ENCODE peak calls at places on chromosomes 1 and 21, in ten cellular contexts. Y, M, T, E, B, D, F, Q, S and N are unnamed samples. For H3K27me3, the result is how much of the 10 kb centered on the place peaks cover.

GRCh38 chr1:119116725-119117124 is 23.7 kb downstream of the WARS2 start:
- DNase-seq in B (peak), Y (no peak), E (no peak), M (no peak), T (peak), D (no peak), S (no peak), Q (no peak), F (peak), N (no peak)

GRCh38 chr1:91583326-91583755 is 82.7 kb downstream of the CDC7 start:
- DNase-seq in F (no peak), Q (peak), D (no peak), E (peak), S (no peak), Y (peak), B (no peak), T (peak), M (no peak), N (no peak)

GRCh38 chr1:35557118-35557610 is at the start of gene KIAA0319L:
- DNase-seq in B (peak), Y (no peak), M (peak), Q (no peak), D (peak), E (no peak), T (peak), S (peak), F (no peak), N (no peak)

GRCh38 chr1:97632075-97632474 is 288.8 kb downstream of the DPYD start:
- DNase-seq in Y (peak), Q (peak), M (no peak), D (no peak), T (peak), B (no peak), E (peak), S (no peak), F (peak), N (peak)

GRCh38 chr1:7586031-7586941 is 184.8 kb upstream of the VAMP3 start:
- DNase-seq in Y (no peak), E (no peak), F (no peak), M (no peak), D (no peak), S (no peak), T (no peak), B (no peak), Q (no peak), N (peak)

GRCh38 chr1:6485937-6486250 is 5.6 kb downstream of the PLEKHG5 start:
- DNase-seq in S (no peak), M (no peak), Q (no peak), Y (no peak), B (no peak), D (no peak), T (no peak), E (no peak), F (peak), N (no peak)

GRCh38 chr1:143497374-143497747 is 474.4 kb downstream of the FAM72C start:
- DNase-seq in S (no peak), Y (no peak), E (no peak), Q (no peak), B (no peak), T (no peak), M (no peak), D (peak), F (no peak), N (no peak)

GRCh38 chr1:208223136-208223535 is 21.0 kb downstream of the PLXNA2 start:
- DNase-seq in B (no peak), M (no peak), F (peak), D (no peak), T (peak), Y (no peak), Q (peak), E (no peak), S (no peak), N (no peak)

GRCh38 chr1:162371611-162372010 is 5.0 kb downstream of the SPATA46 start:
- DNase-seq in B (no peak), T (peak), E (peak), D (no peak), Q (peak), Y (no peak), F (no peak), S (no peak), M (no peak), N (no peak)

GRCh38 chr1:102085896-102086295 is 89.2 kb upstream of the OLFM3 start:
- DNase-seq in T (no peak), D (no peak), B (no peak), S (no peak), M (no peak), Q (no peak), Y (no peak), F (no peak), E (peak), N (no peak)

GRCh38 chr1:162390396-162391185 is 9.1 kb downstream of the C1orf226 start:
- DNase-seq in S (peak), Q (no peak), M (no peak), E (no peak), Y (no peak), D (no peak), T (no peak), B (no peak), F (no peak), N (no peak)

GRCh38 chr1:230463326-230463725 is 37.2 kb upstream of the PGBD5 start:
- DNase-seq in S (no peak), E (peak), B (no peak), Q (no peak), T (no peak), F (no peak), Y (no peak), M (no peak), D (no peak), N (no peak)

GRCh38 chr1:214549604-214550338 is 1.6 kb downstream of the PTPN14 start:
- DNase-seq in E (no peak), Q (peak), B (no peak), S (no peak), Y (no peak), M (no peak), D (no peak), F (peak), T (peak), N (no peak)

GRCh38 chr1:243281672-243282071 is 25.8 kb downstream of the SDCCAG8 start:
- DNase-seq in Q (no peak), Y (no peak), D (no peak), E (no peak), T (no peak), M (no peak), S (no peak), B (no peak), F (no peak), N (no peak)

GRCh38 chr21:35159881-35160280 is 110.8 kb upstream of the RUNX1 start:
- DNase-seq in F (no peak), Q (peak), Y (no peak), M (no peak), S (no peak), B (no peak), D (no peak), E (peak), T (peak), N (peak)

GRCh38 chr1:24541711-24542346 is 14.1 kb upstream of the NCMAP start:
- DNase-seq in E (no peak), M (no peak), F (no peak), T (no peak), Q (no peak), S (no peak), D (no peak), Y (no peak), B (peak), N (no peak)

GRCh38 chr1:183234660-183235476 is 48.8 kb downstream of the LAMC2 start:
- DNase-seq in B (peak), Y (peak), S (peak), M (no peak), D (peak), F (peak), E (peak), Q (peak), T (peak), N (peak)

GRCh38 chr1:97145321-97145956 is 423.9 kb downstream of the PTBP2 start:
- DNase-seq in S (no peak), E (no peak), B (no peak), F (peak), M (no peak), Y (no peak), D (no peak), Q (peak), T (peak), N (no peak)

GRCh38 chr1:24636661-24637357 is 6.3 kb upstream of the SRRM1 start:
- DNase-seq in T (no peak), B (no peak), S (no peak), M (no peak), F (no peak), Y (no peak), D (no peak), Q (no peak), E (no peak), N (no peak)

GRCh38 chr1:24149854-24150227 is 6.9 kb upstream of the IL22RA1 start:
- DNase-seq in Q (peak), E (peak), S (no peak), B (peak), F (peak), M (no peak), T (peak), Y (no peak), D (peak), N (peak)

GRCh38 chr1:28359592-28360239 is 9.8 kb upstream of the PHACTR4 start:
- DNase-seq in Y (no peak), E (no peak), Q (peak), T (peak), F (peak), M (peak), S (peak), D (peak), B (peak), N (peak)

GRCh38 chr1:20109223-20109856 is 10.0 kb downstream of the PLA2G2D start:
- DNase-seq in F (no peak), S (no peak), Y (no peak), D (no peak), Q (no peak), B (no peak), T (no peak), E (peak), M (no peak), N (no peak)

GRCh38 chr1:60753508-60753907 is 328.9 kb upstream of the NFIA start:
- DNase-seq in B (no peak), T (no peak), S (no peak), M (no peak), E (no peak), Q (no peak), D (no peak), F (no peak), Y (no peak), N (no peak)

GRCh38 chr1:181345146-181345545 is 138.2 kb upstream of the CACNA1E start:
- DNase-seq in S (no peak), F (no peak), Y (no peak), Q (no peak), D (no peak), B (no peak), E (no peak), T (no peak), M (no peak), N (no peak)

GRCh38 chr1:57447551-57447950 is 23.7 kb upstream of the DAB1 start:
- DNase-seq in Q (no peak), S (no peak), Y (no peak), B (no peak), M (no peak), E (no peak), T (no peak), F (no peak), D (no peak), N (no peak)

DNA sequence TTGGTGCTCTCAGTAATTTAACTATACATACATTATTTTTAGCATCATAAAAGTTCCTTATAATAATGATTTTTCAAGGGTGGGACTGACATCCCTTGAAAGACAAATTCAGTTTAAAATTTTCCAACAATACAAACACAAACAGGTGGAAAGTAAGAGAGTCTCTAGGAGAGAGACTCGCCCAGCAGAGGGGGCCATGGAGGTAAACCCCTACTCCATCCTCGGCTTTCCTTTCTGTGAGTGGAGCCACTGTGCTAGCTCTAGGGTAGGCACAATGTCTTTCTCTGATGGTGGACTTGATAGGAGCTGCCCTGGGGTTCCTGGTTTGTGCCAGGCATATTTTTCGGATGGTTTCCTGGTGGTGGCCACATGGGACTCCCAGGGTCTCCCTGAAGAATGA is 8.3 kb downstream of the CSMD2 start:
- DNase-seq in T (no peak), E (no peak), B (no peak), Q (no peak), D (no peak), Y (no peak), S (no peak), M (no peak), F (no peak), N (no peak)
- TF ChIP-seq CTCF in T (no peak), E (no peak), B (no peak), Q (no peak), D (no peak), Y (no peak), S (no peak), M (no peak), F (no peak), N (no peak)

DNA sequence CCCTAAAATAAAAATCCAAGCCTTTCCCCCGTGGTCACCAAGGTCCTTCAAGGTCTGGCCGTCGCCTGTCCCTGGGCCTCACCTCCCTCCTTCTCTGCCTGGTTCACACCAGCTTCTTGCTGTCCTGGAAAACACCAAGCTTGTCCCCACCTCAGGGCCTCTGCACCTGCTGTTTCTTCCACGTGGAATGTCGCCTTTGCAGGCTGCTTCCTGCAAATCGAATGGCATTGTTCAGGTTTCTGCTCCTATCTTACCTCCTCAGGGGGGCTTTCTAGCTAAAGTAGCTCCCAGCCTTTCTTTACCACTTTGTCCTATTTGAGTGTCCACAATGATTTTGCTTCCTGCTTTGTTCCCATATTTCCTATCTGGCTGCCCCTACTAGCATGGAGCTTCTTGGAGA is 3.3 kb upstream of the CASZ1 start:
- DNase-seq in Q (no peak), F (no peak), Y (no peak), B (no peak), T (no peak), E (no peak), S (no peak), D (no peak), M (no peak), N (no peak)
- H3K27me3 ChIP-seq in Q (under half), F (under half), Y (half or more), B (under half), T (half or more), E (under half), S (under half), D (under half), M (under half), N (under half)

GRCh38 chr1:71572038-71572437 is 491.2 kb upstream of the ZRANB2 start:
- DNase-seq in M (no peak), T (peak), B (no peak), Y (peak), E (no peak), S (no peak), Q (no peak), F (no peak), D (no peak), N (no peak)
- H3K27ac ChIP-seq in M (no peak), T (no peak), B (no peak), Y (no peak), E (no peak), S (no peak), Q (no peak), F (no peak), D (no peak), N (no peak)

GRCh38 chr1:17922833-17923232 is 167.7 kb downstream of the ACTL8 start:
- DNase-seq in T (peak), M (peak), F (no peak), E (no peak), B (peak), S (no peak), Q (peak), D (peak), Y (no peak), N (peak)
- TF ChIP-seq CTCF in T (peak), M (no peak), F (no peak), E (peak), B (peak), S (no peak), Q (peak), D (peak), Y (peak), N (peak)

GRCh38 chr1:202013601-202014000 is 3.2 kb downstream of the ELF3 start:
- DNase-seq in M (no peak), Q (no peak), S (no peak), Y (no peak), D (no peak), B (peak), T (no peak), F (no peak), E (no peak), N (no peak)

GRCh38 chr1:202011994-202012393 is 1.6 kb downstream of the ELF3 start:
- DNase-seq in F (no peak), S (no peak), E (no peak), B (peak), T (no peak), M (no peak), Q (no peak), D (no peak), Y (no peak), N (no peak)

GRCh38 chr1:202014060-202014459 is 3.7 kb downstream of the ELF3 start:
- DNase-seq in E (no peak), D (no peak), Y (no peak), F (no peak), B (no peak), Q (no peak), T (no peak), S (no peak), M (no peak), N (no peak)

GRCh38 chr1:202014915-202015676 is 4.7 kb downstream of the ELF3 start:
- DNase-seq in Y (no peak), T (no peak), Q (no peak), B (peak), M (no peak), S (no peak), D (no peak), E (no peak), F (no peak), N (no peak)

GRCh38 chr1:202012544-202013478 is 2.4 kb downstream of the ELF3 start:
- DNase-seq in E (no peak), M (no peak), B (peak), Y (no peak), D (no peak), S (no peak), T (no peak), Q (no peak), F (no peak), N (no peak)
- H3K27me3 ChIP-seq in E (under half), M (under half), B (under half), Y (under half), D (under half), S (under half), T (under half), Q (under half), F (under half), N (under half)

DNA sequence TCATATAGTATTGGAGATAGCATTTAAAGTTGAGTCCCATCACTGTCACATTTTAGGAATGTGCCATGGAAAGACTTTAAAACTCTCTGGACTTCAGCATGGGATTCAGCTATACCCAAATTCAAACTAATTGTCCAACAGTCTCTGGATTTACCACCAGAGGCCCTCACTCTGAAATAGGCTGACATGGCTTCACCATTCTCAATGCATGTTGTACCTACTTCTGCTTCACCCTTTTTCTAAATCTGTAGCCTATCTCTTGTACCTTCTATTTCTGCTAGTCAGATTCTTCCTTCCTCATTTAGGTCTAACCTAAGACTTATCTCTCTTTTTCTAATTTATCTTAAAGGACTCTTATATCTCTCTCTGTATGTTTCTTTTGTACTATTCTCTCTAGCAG is 512.7 kb upstream of the ZRANB2 start:
- DNase-seq in F (no peak), M (no peak), Q (no peak), S (no peak), Y (no peak), B (no peak), E (no peak), D (no peak), T (peak), N (peak)
- H3K27ac ChIP-seq in F (no peak), M (no peak), Q (no peak), S (no peak), Y (no peak), B (no peak), E (no peak), D (no peak), T (no peak), N (no peak)

DNA sequence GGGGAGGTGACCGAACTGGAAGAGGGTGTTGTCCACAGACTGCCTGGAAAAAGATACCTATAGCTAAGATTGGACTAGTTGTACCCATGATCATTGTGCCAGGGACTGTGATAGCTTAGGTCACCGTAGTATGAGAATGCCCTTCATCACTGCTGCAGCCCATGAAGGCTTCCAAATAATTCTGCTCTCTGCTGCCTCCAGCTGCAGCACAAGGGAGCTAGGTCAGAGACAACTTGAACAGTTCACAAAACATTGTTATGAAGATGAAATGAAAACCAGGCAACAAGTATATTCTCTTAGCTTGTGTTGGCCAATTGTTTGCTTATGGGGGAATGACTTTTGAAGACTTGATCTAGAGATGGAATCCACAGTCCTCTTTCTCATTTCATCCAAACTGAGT is 246.7 kb downstream of the MRPL39 start:
- DNase-seq in S (no peak), E (no peak), B (no peak), Y (no peak), T (no peak), M (no peak), D (no peak), F (no peak), Q (no peak), N (no peak)
- TF ChIP-seq CTCF in S (no peak), E (peak), B (no peak), Y (peak), T (peak), M (no peak), D (no peak), F (no peak), Q (peak), N (peak)

GRCh38 chr1:50995651-50996050 is 25.6 kb downstream of the CDKN2C start:
- DNase-seq in F (no peak), S (no peak), T (no peak), Q (no peak), Y (no peak), E (no peak), B (no peak), D (no peak), M (no peak), N (no peak)
- H3K27me3 ChIP-seq in F (under half), S (under half), T (under half), Q (under half), Y (under half), E (under half), B (under half), D (under half), M (under half), N (under half)